ENCODE peak calls at places on chromosomes 2 and 18, in eight cellular contexts. One of them, this sample, is unnamed.

GRCh38 chr2:127662937-127663565 is 12.3 kb downstream of the LIMS2 start:
- DNase-seq in uterus: peak; percentile 11
- DNase-seq in HCEC 1CT: no peak
- DNase-seq in stromal cell of bone marrow: no peak
- DNase-seq in colonic mucosa: no peak
- DNase-seq in SK-MEL-5: no peak
- DNase-seq in T-cell: no peak
- DNase-seq in IMR-90: no peak
- DNase-seq in this sample: no peak

GRCh38 chr2:162243305-162243693 is at the start of gene FAP:
- DNase-seq in T-cell: no peak
- DNase-seq in uterus: peak; percentile 47
- DNase-seq in SK-MEL-5: no peak
- DNase-seq in IMR-90: peak; percentile 95
- DNase-seq in stromal cell of bone marrow: peak; percentile 91
- DNase-seq in HCEC 1CT: peak; percentile 96
- DNase-seq in colonic mucosa: no peak
- DNase-seq in this sample: peak; percentile 91

GRCh38 chr2:196274387-196274809 is 103.0 kb upstream of the STK17B start:
- DNase-seq in uterus: no peak
- DNase-seq in IMR-90: peak; percentile 56
- DNase-seq in stromal cell of bone marrow: no peak
- DNase-seq in SK-MEL-5: no peak
- DNase-seq in T-cell: peak; percentile 40
- DNase-seq in HCEC 1CT: no peak
- DNase-seq in colonic mucosa: peak; percentile 31
- DNase-seq in this sample: no peak

GRCh38 chr18:9403795-9404564 is 69.4 kb downstream of the TWSG1 start:
- DNase-seq in colonic mucosa: no peak
- DNase-seq in uterus: no peak
- DNase-seq in IMR-90: peak; percentile 22
- DNase-seq in HCEC 1CT: no peak
- DNase-seq in SK-MEL-5: peak; percentile 34
- DNase-seq in stromal cell of bone marrow: no peak
- DNase-seq in T-cell: no peak
- DNase-seq in this sample: no peak

GRCh38 chr2:223837290-223838061 is at the start of gene AP1S3:
- DNase-seq in IMR-90: peak; percentile 38
- DNase-seq in uterus: peak; percentile 45
- DNase-seq in SK-MEL-5: peak; percentile 64
- DNase-seq in colonic mucosa: peak; percentile 91
- DNase-seq in T-cell: peak; percentile 73
- DNase-seq in HCEC 1CT: peak; percentile 47
- DNase-seq in stromal cell of bone marrow: no peak
- DNase-seq in this sample: no peak

GRCh38 chr2:47269316-47270232 is 114.5 kb upstream of the STPG4 start:
- DNase-seq in stromal cell of bone marrow: peak; percentile 100
- DNase-seq in IMR-90: peak; percentile 99
- DNase-seq in HCEC 1CT: peak; percentile 99
- DNase-seq in T-cell: no peak
- DNase-seq in SK-MEL-5: peak; percentile 26
- DNase-seq in uterus: peak; percentile 48
- DNase-seq in colonic mucosa: peak; percentile 84
- DNase-seq in this sample: peak; percentile 98

GRCh38 chr2:225599856-225600255 is 200.3 kb downstream of the NYAP2 start:
- DNase-seq in T-cell: no peak
- DNase-seq in colonic mucosa: no peak
- DNase-seq in SK-MEL-5: peak; percentile 16
- DNase-seq in HCEC 1CT: no peak
- DNase-seq in stromal cell of bone marrow: no peak
- DNase-seq in IMR-90: no peak
- DNase-seq in uterus: no peak
- DNase-seq in this sample: no peak

GRCh38 chr2:9287400-9288059 is 80.9 kb downstream of the ASAP2 start:
- DNase-seq in uterus: no peak
- DNase-seq in T-cell: no peak
- DNase-seq in colonic mucosa: no peak
- DNase-seq in stromal cell of bone marrow: peak; percentile 95
- DNase-seq in SK-MEL-5: peak; percentile 49
- DNase-seq in HCEC 1CT: peak; percentile 99
- DNase-seq in IMR-90: peak; percentile 99
- DNase-seq in this sample: peak; percentile 97

GRCh38 chr2:69945447-69945846 is 16.0 kb downstream of the ASPRV1 start:
- DNase-seq in stromal cell of bone marrow: no peak
- DNase-seq in colonic mucosa: no peak
- DNase-seq in IMR-90: no peak
- DNase-seq in uterus: no peak
- DNase-seq in HCEC 1CT: no peak
- DNase-seq in SK-MEL-5: no peak
- DNase-seq in T-cell: no peak
- DNase-seq in this sample: no peak

GRCh38 chr2:117771969-117772630 is 42.4 kb upstream of the DDX18 start:
- DNase-seq in SK-MEL-5: peak; percentile 56
- DNase-seq in stromal cell of bone marrow: peak; percentile 9
- DNase-seq in colonic mucosa: no peak
- DNase-seq in IMR-90: peak; percentile 38
- DNase-seq in uterus: no peak
- DNase-seq in HCEC 1CT: peak; percentile 28
- DNase-seq in T-cell: no peak
- DNase-seq in this sample: no peak

GRCh38 chr18:22230403-22231042 is 61.1 kb downstream of the GATA6 start:
- DNase-seq in uterus: no peak
- DNase-seq in IMR-90: peak; percentile 98
- DNase-seq in SK-MEL-5: no peak
- DNase-seq in stromal cell of bone marrow: no peak
- DNase-seq in HCEC 1CT: peak; percentile 50
- DNase-seq in T-cell: no peak
- DNase-seq in colonic mucosa: no peak
- DNase-seq in this sample: no peak

GRCh38 chr2:9113916-9114315 is 92.7 kb upstream of the ASAP2 start:
- DNase-seq in uterus: no peak
- DNase-seq in SK-MEL-5: no peak
- DNase-seq in stromal cell of bone marrow: no peak
- DNase-seq in T-cell: no peak
- DNase-seq in colonic mucosa: no peak
- DNase-seq in IMR-90: no peak
- DNase-seq in HCEC 1CT: no peak
- DNase-seq in this sample: no peak

GRCh38 chr18:24397131-24397693 is 412 bp downstream of the OSBPL1A start:
- DNase-seq in HCEC 1CT: peak; percentile 74
- DNase-seq in SK-MEL-5: peak; percentile 97
- DNase-seq in T-cell: peak; percentile 10
- DNase-seq in IMR-90: peak; percentile 78
- DNase-seq in stromal cell of bone marrow: peak; percentile 63
- DNase-seq in uterus: peak; percentile 38
- DNase-seq in colonic mucosa: peak; percentile 76
- DNase-seq in this sample: peak; percentile 19

GRCh38 chr2:174343638-174344455 is 9.1 kb downstream of the SP9 start:
- DNase-seq in IMR-90: no peak
- DNase-seq in HCEC 1CT: no peak
- DNase-seq in uterus: no peak
- DNase-seq in colonic mucosa: no peak
- DNase-seq in T-cell: no peak
- DNase-seq in stromal cell of bone marrow: no peak
- DNase-seq in SK-MEL-5: no peak
- DNase-seq in this sample: no peak

GRCh38 chr2:235445116-235445515 is 48.7 kb upstream of the AGAP1 start:
- DNase-seq in IMR-90: no peak
- DNase-seq in T-cell: no peak
- DNase-seq in SK-MEL-5: no peak
- DNase-seq in colonic mucosa: no peak
- DNase-seq in HCEC 1CT: no peak
- DNase-seq in uterus: no peak
- DNase-seq in stromal cell of bone marrow: no peak
- DNase-seq in this sample: no peak

GRCh38 chr2:100924122-100924519 is 78.0 kb upstream of the RPL31 start:
- DNase-seq in T-cell: no peak
- DNase-seq in HCEC 1CT: no peak
- DNase-seq in stromal cell of bone marrow: no peak
- DNase-seq in IMR-90: no peak
- DNase-seq in uterus: no peak
- DNase-seq in colonic mucosa: no peak
- DNase-seq in SK-MEL-5: no peak
- DNase-seq in this sample: no peak

GRCh38 chr2:37168217-37168981 is 11.6 kb upstream of the EIF2AK2 start:
- DNase-seq in stromal cell of bone marrow: no peak
- DNase-seq in T-cell: peak; percentile 8
- DNase-seq in SK-MEL-5: peak; percentile 78
- DNase-seq in uterus: no peak
- DNase-seq in IMR-90: peak; percentile 55
- DNase-seq in HCEC 1CT: peak; percentile 66
- DNase-seq in colonic mucosa: peak; percentile 21
- DNase-seq in this sample: no peak

GRCh38 chr2:224685120-224685519 is 31.0 kb downstream of the CCDC195 start:
- DNase-seq in stromal cell of bone marrow: no peak
- DNase-seq in uterus: no peak
- DNase-seq in IMR-90: no peak
- DNase-seq in colonic mucosa: no peak
- DNase-seq in HCEC 1CT: no peak
- DNase-seq in T-cell: no peak
- DNase-seq in SK-MEL-5: no peak
- DNase-seq in this sample: no peak

GRCh38 chr18:44700652-44701051 is 20.0 kb downstream of the SETBP1 start:
- DNase-seq in T-cell: peak; percentile 32
- DNase-seq in stromal cell of bone marrow: no peak
- DNase-seq in colonic mucosa: no peak
- DNase-seq in SK-MEL-5: no peak
- DNase-seq in IMR-90: no peak
- DNase-seq in HCEC 1CT: no peak
- DNase-seq in uterus: peak; percentile 51
- DNase-seq in this sample: no peak

GRCh38 chr18:57910817-57911216 is 107.7 kb upstream of the ATP8B1 start:
- DNase-seq in colonic mucosa: peak; percentile 36
- DNase-seq in SK-MEL-5: peak; percentile 51
- DNase-seq in T-cell: no peak
- DNase-seq in stromal cell of bone marrow: no peak
- DNase-seq in uterus: no peak
- DNase-seq in IMR-90: no peak
- DNase-seq in HCEC 1CT: no peak
- DNase-seq in this sample: no peak

GRCh38 chr2:182868423-182868822 is 2.0 kb upstream of the FRZB start:
- DNase-seq in HCEC 1CT: no peak
- DNase-seq in stromal cell of bone marrow: no peak
- DNase-seq in IMR-90: no peak
- DNase-seq in T-cell: no peak
- DNase-seq in uterus: no peak
- DNase-seq in colonic mucosa: peak; percentile 40
- DNase-seq in SK-MEL-5: no peak
- DNase-seq in this sample: no peak

GRCh38 chr18:63322908-63323634 is 3.5 kb upstream of the BCL2 start:
- DNase-seq in HCEC 1CT: peak; percentile 71
- DNase-seq in uterus: peak; percentile 59
- DNase-seq in colonic mucosa: peak; percentile 74
- DNase-seq in stromal cell of bone marrow: peak; percentile 61
- DNase-seq in T-cell: peak; percentile 59
- DNase-seq in IMR-90: peak; percentile 73
- DNase-seq in SK-MEL-5: peak; percentile 84
- DNase-seq in this sample: no peak

GRCh38 chr2:228658998-228659397 is 477.5 kb upstream of the SPHKAP start:
- DNase-seq in IMR-90: peak; percentile 85
- DNase-seq in T-cell: no peak
- DNase-seq in uterus: no peak
- DNase-seq in colonic mucosa: no peak
- DNase-seq in SK-MEL-5: no peak
- DNase-seq in stromal cell of bone marrow: peak; percentile 63
- DNase-seq in HCEC 1CT: peak; percentile 93
- DNase-seq in this sample: peak; percentile 49

GRCh38 chr18:54883816-54884604 is 55.7 kb downstream of the RAB27B start:
- DNase-seq in SK-MEL-5: no peak
- DNase-seq in IMR-90: peak; percentile 25
- DNase-seq in HCEC 1CT: no peak
- DNase-seq in stromal cell of bone marrow: peak; percentile 83
- DNase-seq in colonic mucosa: no peak
- DNase-seq in uterus: no peak
- DNase-seq in T-cell: no peak
- DNase-seq in this sample: no peak

GRCh38 chr2:240586919-240587800 is 626 bp downstream of the CAPN10 start:
- DNase-seq in SK-MEL-5: peak; percentile 22
- DNase-seq in IMR-90: no peak
- DNase-seq in uterus: no peak
- DNase-seq in HCEC 1CT: no peak
- DNase-seq in colonic mucosa: peak; percentile 72
- DNase-seq in T-cell: peak; percentile 65
- DNase-seq in stromal cell of bone marrow: no peak
- DNase-seq in this sample: no peak

GRCh38 chr2:19041773-19042172 is 316.6 kb downstream of the OSR1 start:
- DNase-seq in T-cell: no peak
- DNase-seq in IMR-90: no peak
- DNase-seq in uterus: no peak
- DNase-seq in stromal cell of bone marrow: no peak
- DNase-seq in colonic mucosa: no peak
- DNase-seq in SK-MEL-5: no peak
- DNase-seq in HCEC 1CT: no peak
- DNase-seq in this sample: no peak

GRCh38 chr18:48948112-48949050 is 2.4 kb downstream of the SMAD7 start:
- DNase-seq in HCEC 1CT: peak; percentile 39
- DNase-seq in uterus: no peak
- DNase-seq in T-cell: no peak
- DNase-seq in IMR-90: peak; percentile 86
- DNase-seq in stromal cell of bone marrow: no peak
- DNase-seq in colonic mucosa: peak; percentile 76
- DNase-seq in SK-MEL-5: no peak
- DNase-seq in this sample: no peak

GRCh38 chr2:196112408-196113039 is 43.9 kb upstream of the DNAH7 start:
- DNase-seq in stromal cell of bone marrow: no peak
- DNase-seq in HCEC 1CT: peak; percentile 50
- DNase-seq in uterus: no peak
- DNase-seq in IMR-90: peak; percentile 81
- DNase-seq in colonic mucosa: no peak
- DNase-seq in SK-MEL-5: peak; percentile 7
- DNase-seq in T-cell: no peak
- DNase-seq in this sample: no peak

GRCh38 chr2:175837046-175837445 is 165.0 kb downstream of the LNPK start:
- DNase-seq in stromal cell of bone marrow: peak; percentile 78
- DNase-seq in SK-MEL-5: no peak
- DNase-seq in IMR-90: peak; percentile 95
- DNase-seq in colonic mucosa: no peak
- DNase-seq in T-cell: no peak
- DNase-seq in uterus: peak; percentile 15
- DNase-seq in HCEC 1CT: peak; percentile 95
- DNase-seq in this sample: peak; percentile 65

GRCh38 chr2:133668547-133668946 is 100.3 kb upstream of the NCKAP5 start:
- DNase-seq in SK-MEL-5: no peak
- DNase-seq in colonic mucosa: no peak
- DNase-seq in HCEC 1CT: no peak
- DNase-seq in T-cell: no peak
- DNase-seq in IMR-90: no peak
- DNase-seq in uterus: no peak
- DNase-seq in stromal cell of bone marrow: no peak
- DNase-seq in this sample: no peak

GRCh38 chr2:173817582-173817981 is 147.6 kb downstream of the SP3 start:
- DNase-seq in stromal cell of bone marrow: no peak
- DNase-seq in uterus: no peak
- DNase-seq in colonic mucosa: no peak
- DNase-seq in T-cell: no peak
- DNase-seq in SK-MEL-5: no peak
- DNase-seq in IMR-90: no peak
- DNase-seq in HCEC 1CT: no peak
- DNase-seq in this sample: no peak

GRCh38 chr18:55489034-55489741 is 98.8 kb downstream of the TCF4 start:
- DNase-seq in T-cell: no peak
- DNase-seq in stromal cell of bone marrow: no peak
- DNase-seq in SK-MEL-5: no peak
- DNase-seq in IMR-90: peak; percentile 16
- DNase-seq in colonic mucosa: no peak
- DNase-seq in HCEC 1CT: no peak
- DNase-seq in uterus: no peak
- DNase-seq in this sample: no peak

GRCh38 chr2:96098900-96099590 is 17.3 kb downstream of the ADRA2B start:
- DNase-seq in uterus: peak; percentile 32
- DNase-seq in T-cell: no peak
- DNase-seq in SK-MEL-5: no peak
- DNase-seq in HCEC 1CT: no peak
- DNase-seq in stromal cell of bone marrow: no peak
- DNase-seq in colonic mucosa: peak; percentile 11
- DNase-seq in IMR-90: no peak
- DNase-seq in this sample: no peak

GRCh38 chr2:143140864-143141637 is 11.8 kb downstream of the ARHGAP15 start:
- DNase-seq in T-cell: no peak
- DNase-seq in SK-MEL-5: no peak
- DNase-seq in stromal cell of bone marrow: no peak
- DNase-seq in HCEC 1CT: no peak
- DNase-seq in uterus: no peak
- DNase-seq in IMR-90: no peak
- DNase-seq in colonic mucosa: no peak
- DNase-seq in this sample: no peak

This sample was measured in BJ.